ENCODE peak calls at places on chromosomes 6 and 20, in six cellular contexts. H is GM12878, K is thyroid gland, Q is breast epithelium, G is fibroblast of lung, D is brain microvascular endothelial cell. I is an unnamed sample.

GRCh38 chr6:112501705-112502104 is 154.6 kb downstream of the RFPL4B start:
- DNase-seq in G (peak), D (peak), Q (no peak), K (no peak), H (no peak), I (no peak)

GRCh38 chr6:134647861-134648260 is 302.0 kb downstream of the ALDH8A1 start:
- DNase-seq in K (no peak), G (no peak), H (no peak), Q (no peak), D (no peak), I (no peak)

GRCh38 chr6:37308084-37308817 is 45.5 kb upstream of the RNF8 start:
- DNase-seq in G (peak), D (no peak), Q (no peak), K (peak), H (no peak), I (no peak)

GRCh38 chr6:3848380-3848779 is 793 bp upstream of the FAM50B start:
- DNase-seq in D (no peak), G (peak), K (no peak), H (no peak), Q (no peak), I (no peak)

GRCh38 chr6:140684776-140685550 is 1310.5 kb upstream of the CITED2 start:
- DNase-seq in D (no peak), K (no peak), H (no peak), G (no peak), Q (no peak), I (no peak)

GRCh38 chr6:169843991-169844390 is 92.6 kb downstream of the ERMARD start:
- DNase-seq in Q (no peak), D (no peak), H (no peak), G (no peak), K (no peak), I (no peak)

GRCh38 chr6:125810435-125810834 is 19.7 kb downstream of the NCOA7 start:
- DNase-seq in K (no peak), G (no peak), Q (no peak), H (no peak), D (no peak), I (no peak)

GRCh38 chr6:71224011-71224410 is 64.6 kb upstream of the OGFRL1 start:
- DNase-seq in G (peak), D (no peak), K (no peak), H (no peak), Q (no peak), I (no peak)

GRCh38 chr6:136822051-136822378 is 377 bp upstream of the PEX7 start:
- DNase-seq in H (no peak), D (no peak), G (peak), Q (no peak), K (peak), I (no peak)

GRCh38 chr6:55841341-55841740 is 34.0 kb downstream of the BMP5 start:
- DNase-seq in Q (no peak), D (no peak), K (no peak), H (no peak), G (no peak), I (no peak)

GRCh38 chr20:56358600-56359211 is at the start of gene FAM210B:
- DNase-seq in Q (peak), G (peak), H (no peak), D (peak), K (peak), I (peak)

GRCh38 chr20:56360133-56360898 is 1.5 kb downstream of the FAM210B start:
- DNase-seq in K (no peak), Q (no peak), D (no peak), G (no peak), H (no peak), I (no peak)

GRCh38 chr20:56359212-56360132 is 698 bp downstream of the FAM210B start:
- DNase-seq in Q (peak), K (peak), D (peak), G (peak), H (no peak), I (peak)

GRCh38 chr20:56360899-56361199 is 2.1 kb downstream of the FAM210B start:
- DNase-seq in Q (no peak), K (no peak), H (no peak), G (no peak), D (no peak), I (no peak)

DNA sequence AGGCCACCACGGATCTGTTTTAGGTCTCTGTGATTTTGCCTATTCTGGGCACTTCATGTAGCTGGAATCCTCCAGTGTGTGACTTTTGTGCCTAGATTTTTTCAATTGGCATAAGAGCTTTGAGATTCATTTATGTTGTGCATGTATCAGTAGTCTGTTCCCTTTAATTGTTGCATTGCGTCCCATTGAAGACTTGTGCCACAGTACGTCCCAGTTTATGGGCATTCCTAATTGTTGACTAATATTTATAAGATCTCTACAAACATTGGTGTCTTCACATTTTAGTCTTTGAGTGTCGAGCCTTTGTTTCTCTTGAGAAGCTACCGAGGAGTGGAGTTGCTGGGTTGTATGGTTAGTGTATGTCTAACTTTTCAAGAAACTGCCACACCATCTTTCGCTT is 704 bp upstream of the FAM210B start:
- DNase-seq in G (no peak), K (no peak), H (no peak), Q (no peak), D (no peak), I (no peak)
- H3K27ac ChIP-seq in G (no peak), K (no peak), H (no peak), Q (peak), D (no peak), I (peak)

DNA sequence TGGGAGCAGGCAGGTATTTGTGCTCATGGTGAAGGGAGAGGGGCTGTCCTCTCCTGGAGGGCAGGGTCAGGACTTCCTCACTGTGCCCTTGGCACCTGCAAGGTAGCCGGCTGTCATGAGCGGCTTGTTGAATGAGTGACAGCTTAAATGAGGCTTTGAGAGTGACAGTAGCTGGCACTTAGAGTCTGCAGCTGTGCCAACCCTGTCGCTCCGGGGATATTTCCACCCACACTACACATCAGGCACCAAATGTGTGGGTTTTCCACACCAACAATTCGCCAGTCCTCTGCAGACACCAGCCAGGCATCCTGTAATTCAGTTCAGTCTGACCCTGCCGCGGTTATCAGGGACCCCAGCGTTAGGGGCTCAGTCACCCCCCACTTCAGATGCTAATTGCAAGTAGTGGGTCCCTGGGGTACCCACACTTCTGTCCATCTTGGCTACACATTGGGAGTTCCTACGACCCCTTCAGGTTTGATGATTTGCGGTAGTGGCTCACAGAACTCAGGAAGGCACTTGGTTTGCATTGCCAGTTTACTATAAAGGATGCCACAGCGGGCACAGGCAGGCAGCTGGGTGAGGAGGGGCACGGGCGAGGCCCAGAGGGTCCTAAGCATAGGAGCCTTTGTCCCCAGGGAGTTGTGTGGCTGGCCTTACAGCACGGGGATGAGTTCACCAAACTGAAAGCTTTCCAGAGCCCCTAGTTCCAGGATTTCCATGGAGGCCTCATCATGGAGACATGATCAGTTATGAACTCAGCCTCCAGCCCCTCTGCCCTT is 9.1 kb downstream of the MTG2 start:
- DNase-seq in Q (no peak), H (no peak), K (no peak), D (no peak), G (no peak), I (no peak)
- H3K27ac ChIP-seq in Q (no peak), H (no peak), K (no peak), D (no peak), G (no peak), I (no peak)

DNA sequence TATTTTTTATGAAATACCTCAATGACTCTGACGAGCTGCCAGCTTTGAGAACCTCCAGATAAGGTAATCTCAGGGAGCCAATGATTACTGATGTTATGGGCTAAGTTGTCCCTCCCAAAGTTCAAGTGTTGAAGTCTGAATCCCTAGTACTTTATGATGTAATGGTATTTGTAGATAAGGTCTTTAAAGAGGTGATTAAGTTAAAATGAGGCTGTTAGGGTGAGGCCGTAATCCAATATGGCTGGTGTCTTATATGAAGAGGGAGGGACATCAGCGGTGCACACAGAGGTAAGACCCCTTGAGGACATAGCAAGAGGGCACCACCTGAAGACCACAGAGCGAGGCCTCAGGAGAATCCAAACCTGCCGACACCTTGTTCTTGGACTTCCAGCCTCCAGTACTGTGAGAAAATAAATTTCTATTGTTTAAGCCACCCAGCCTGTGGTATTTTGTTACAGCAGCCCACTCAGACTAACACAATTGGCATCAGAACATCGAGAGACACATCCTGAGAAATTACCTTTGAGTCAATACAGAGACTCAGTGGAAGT is 19.8 kb upstream of the DDO start:
- DNase-seq in G (no peak), H (no peak), D (no peak), K (no peak), Q (no peak), I (no peak)
- H3K27ac ChIP-seq in G (no peak), H (no peak), D (no peak), K (no peak), Q (no peak), I (no peak)

DNA sequence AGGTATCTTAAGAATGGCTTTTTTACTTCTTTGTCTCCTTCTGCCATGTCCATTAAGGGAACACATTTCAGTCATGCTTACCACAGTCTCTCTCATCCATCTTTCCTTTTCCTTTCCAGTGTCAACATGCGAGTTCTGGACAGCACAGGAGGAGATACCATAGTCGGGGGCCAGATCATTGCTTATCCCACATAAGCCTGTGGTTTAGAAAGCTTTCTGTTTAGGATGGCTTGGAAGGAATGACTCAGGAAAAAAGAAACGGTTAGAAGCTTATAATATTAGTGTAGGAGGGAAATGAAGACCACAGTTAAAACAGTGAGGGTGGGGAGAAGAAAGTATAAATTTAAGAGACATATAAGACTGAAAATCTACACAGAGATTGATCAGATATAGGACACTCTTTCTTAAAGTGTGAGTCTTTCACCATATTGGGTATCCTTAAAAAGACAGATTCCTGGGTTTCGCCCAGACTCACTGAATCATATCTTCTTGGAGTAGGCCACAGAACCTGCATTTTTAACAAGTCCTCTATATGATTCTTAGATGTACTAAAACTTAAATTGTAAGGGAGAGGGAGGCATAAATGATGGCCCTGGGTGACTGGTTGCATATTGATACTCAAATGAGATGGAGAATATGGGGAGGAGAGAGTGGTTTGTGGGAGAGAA is 36.1 kb downstream of the DSE start:
- DNase-seq in G (peak), D (no peak), Q (no peak), H (no peak), K (no peak), I (no peak)
- H3K27ac ChIP-seq in G (peak), D (peak), Q (peak), H (peak), K (no peak), I (no peak)